ENCODE peak calls at places on chromosomes 11 and 22, in six cellular contexts. V is prostate gland; P is cardiac muscle cell; X is body of pancreas; T is tibial nerve; N is CD8-positive, alpha-beta memory T cell. E is an unnamed sample. For H3K4me1 and H3K27me3, the result is how much of the 10 kb centered on the place peaks cover.

GRCh38 chr11:44755553-44756505 is 29.1 kb downstream of the TSPAN18 start:
- DNase-seq in N (no peak), T (no peak), V (peak), P (no peak), X (no peak), E (no peak)

GRCh38 chr11:12784445-12784844 is 110.2 kb downstream of the TEAD1 start:
- DNase-seq in N (no peak), T (no peak), P (no peak), V (no peak), X (no peak), E (no peak)

GRCh38 chr22:50739279-50739691 is 1.3 kb downstream of the ACR start:
- DNase-seq in N (no peak), P (no peak), T (no peak), X (no peak), V (no peak), E (no peak)

GRCh38 chr22:32355760-32356159 is 1.9 kb upstream of the RFPL3 start:
- DNase-seq in T (no peak), V (no peak), P (no peak), N (no peak), X (no peak), E (no peak)

GRCh38 chr11:19359425-19360000 is 118.8 kb upstream of the E2F8 start:
- DNase-seq in V (no peak), N (no peak), X (no peak), T (no peak), P (no peak), E (no peak)

GRCh38 chr11:8384199-8384821 is 120.6 kb upstream of the LMO1 start:
- DNase-seq in V (peak), T (no peak), N (no peak), X (peak), P (peak), E (no peak)

GRCh38 chr11:81658722-81659121 is 1074.9 kb downstream of the FAM181B start:
- DNase-seq in P (no peak), V (no peak), T (no peak), X (no peak), N (no peak), E (no peak)

GRCh38 chr11:69703711-69704507 is at the start of gene FGF19:
- DNase-seq in N (no peak), V (no peak), P (no peak), T (no peak), X (no peak), E (no peak)

GRCh38 chr11:129785383-129786111 is 30.1 kb upstream of the TMEM45B start:
- DNase-seq in P (no peak), N (no peak), V (no peak), X (no peak), T (no peak), E (no peak)

GRCh38 chr11:111358038-111359001 is 20.8 kb downstream of the POU2AF1 start:
- DNase-seq in N (no peak), P (no peak), T (no peak), V (no peak), X (no peak), E (no peak)
- H3K4me1 ChIP-seq in N (under half), P (under half), T (under half), V (under half), X (half or more), E (under half)

GRCh38 chr11:72522186-72522585 is 87.9 kb upstream of the CLPB start:
- DNase-seq in X (no peak), V (no peak), T (no peak), P (no peak), N (no peak), E (no peak)

GRCh38 chr11:72521672-72522071 is 87.3 kb upstream of the CLPB start:
- DNase-seq in P (no peak), X (no peak), T (no peak), V (no peak), N (no peak), E (no peak)

GRCh38 chr11:72523991-72524390 is 89.7 kb upstream of the CLPB start:
- DNase-seq in X (no peak), N (no peak), V (no peak), P (no peak), T (no peak), E (no peak)

GRCh38 chr11:72520815-72521214 is 86.5 kb upstream of the CLPB start:
- DNase-seq in T (no peak), P (no peak), V (no peak), X (no peak), N (no peak), E (no peak)

DNA sequence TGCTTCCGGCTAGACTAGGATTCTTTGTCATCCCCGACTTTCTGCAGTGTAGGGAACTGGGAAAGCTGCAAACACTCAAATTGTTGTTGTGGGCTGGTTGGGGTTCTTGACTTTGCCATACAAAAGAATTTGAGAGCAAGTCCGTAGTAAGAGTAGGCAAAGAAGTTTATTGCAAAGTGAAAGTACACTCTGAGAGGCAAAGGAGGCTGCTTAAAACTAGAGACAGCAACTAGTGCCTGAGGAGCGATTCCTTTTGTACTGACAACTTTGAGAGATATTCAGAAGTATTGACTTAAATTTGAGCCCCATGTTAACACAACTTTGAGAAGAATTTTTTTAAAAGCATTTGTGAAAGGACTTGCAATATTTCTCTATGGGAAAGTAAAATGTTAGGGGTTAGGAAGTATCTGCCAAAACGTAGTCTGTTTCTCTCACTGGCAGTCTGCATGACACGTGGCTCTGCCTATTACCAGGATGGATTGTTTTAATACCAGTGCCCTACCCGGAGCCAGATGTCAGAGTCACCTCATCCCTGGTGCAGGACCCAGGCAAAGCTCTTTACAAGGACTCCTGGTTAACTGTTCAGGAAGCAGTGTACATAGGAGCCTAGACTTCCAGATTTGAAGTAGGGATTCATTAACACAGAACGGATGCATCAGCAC is 85.0 kb upstream of the CLPB start:
- DNase-seq in N (peak), T (no peak), V (no peak), X (no peak), P (no peak), E (no peak)
- H3K4me3 ChIP-seq in N (peak), T (peak), V (no peak), X (no peak), P (no peak), E (peak)

DNA sequence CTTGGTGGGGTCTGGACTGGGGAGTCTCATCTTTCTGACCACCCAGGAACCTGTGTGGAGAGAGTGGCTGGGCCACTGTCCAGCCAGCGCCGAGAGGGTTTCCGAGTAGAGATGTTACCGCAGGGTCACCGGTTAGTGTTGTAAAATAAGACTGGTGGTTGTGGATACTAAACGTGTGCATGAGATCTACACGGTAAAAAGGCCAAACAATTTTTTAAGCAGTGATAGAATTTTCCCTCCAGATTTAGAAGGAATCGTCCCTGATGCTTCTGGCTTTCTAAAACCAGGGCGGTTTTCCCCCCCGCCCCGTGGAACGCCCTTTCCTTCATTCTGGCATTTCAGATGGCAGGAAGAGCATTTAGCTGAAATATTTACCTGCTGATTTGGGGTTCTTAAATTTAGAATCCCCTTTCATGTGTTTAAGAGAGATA is 72.6 kb upstream of the PPARA start:
- DNase-seq in P (no peak), T (no peak), N (no peak), X (no peak), V (no peak), E (no peak)
- H3K27me3 ChIP-seq in P (under half), T (under half), N (under half), X (under half), V (under half), E (under half)

GRCh38 chr11:496834-497564 is 10.0 kb downstream of the RNH1 start:
- DNase-seq in V (no peak), X (no peak), N (no peak), T (no peak), P (no peak), E (no peak)
- H3K4me1 ChIP-seq in V (under half), X (under half), N (under half), T (under half), P (under half), E (under half)

E was measured in CD8-positive, alpha-beta T cell.